ENCODE peak calls at places on chromosome 3, in five cellular contexts. X is fibroblast of lung; W is activated CD4-positive, alpha-beta T cell treated with anti-CD3 and anti-CD28 coated beads, Interleukin-2, amount 50 U/mL, for 1 hour; V is GM18507; J is activated effector memory CD4-positive, alpha-beta T cell treated with anti-CD3 and anti-CD28 coated beads, Interleukin-2, amount 50 U/mL, for 16 hours. H is an unnamed sample.
A peak's percentile ranks its signal among the peaks of the same experiment; 100 is the strongest.

GRCh38 chr3:45574067-45574494 is 20.5 kb upstream of the LIMD1 start:
- DNase-seq in X (no peak), W (no peak), V (no peak), J (no peak), H (peak; percentile 1)

GRCh38 chr3:126146525-126147146 is 33.8 kb downstream of the ALDH1L1 start:
- DNase-seq in X (no peak), W (no peak), V (no peak), J (no peak), H (peak; percentile 57)

GRCh38 chr3:69568458-69568857 is 170.8 kb upstream of the MITF start:
- DNase-seq in X (peak; percentile 15), W (no peak), V (no peak), J (no peak), H (no peak)

GRCh38 chr3:135091956-135092355 is 296.9 kb downstream of the EPHB1 start:
- DNase-seq in X (no peak), W (no peak), V (no peak), J (no peak), H (no peak)

GRCh38 chr3:185502987-185503386 is 4.2 kb upstream of the TMEM41A start:
- DNase-seq in X (no peak), W (no peak), V (no peak), J (no peak), H (no peak)

GRCh38 chr3:39779511-39780230 is 29.7 kb upstream of the MYRIP start:
- DNase-seq in X (no peak), W (no peak), V (no peak), J (no peak), H (no peak)

GRCh38 chr3:174162550-174162949 is 696.6 kb upstream of the NAALADL2 start:
- DNase-seq in X (peak; percentile 10), W (no peak), V (no peak), J (no peak), H (no peak)

GRCh38 chr3:38627956-38628355 is 21.5 kb downstream of the SCN5A start:
- DNase-seq in X (no peak), W (no peak), V (no peak), J (no peak), H (no peak)

GRCh38 chr3:71201939-71202338 is 381.6 kb downstream of the FOXP1 start:
- DNase-seq in X (peak; percentile 78), W (no peak), V (no peak), J (no peak), H (no peak)

GRCh38 chr3:10017636-10018292 is 8.5 kb upstream of the FANCD2 start:
- DNase-seq in X (peak; percentile 82), W (no peak), V (no peak), J (no peak), H (no peak)

GRCh38 chr3:99570061-99570460 is 68.3 kb upstream of the COL8A1 start:
- DNase-seq in X (no peak), W (no peak), V (no peak), J (no peak), H (no peak)

GRCh38 chr3:179265875-179266274 is 15.0 kb upstream of the KCNMB3 start:
- DNase-seq in X (no peak), W (no peak), V (no peak), J (no peak), H (no peak)

GRCh38 chr3:128559486-128560225 is 66.7 kb upstream of the GATA2 start:
- DNase-seq in X (no peak), W (peak; percentile 7), V (no peak), J (peak; percentile 62), H (peak; percentile 60)

GRCh38 chr3:156433138-156433537 is 121.8 kb downstream of the SSR3 start:
- DNase-seq in X (peak; percentile 80), W (no peak), V (no peak), J (no peak), H (no peak)

GRCh38 chr3:196971094-196971698 is 2.6 kb upstream of the PIGZ start:
- DNase-seq in X (no peak), W (no peak), V (no peak), J (peak; percentile 53), H (no peak)

GRCh38 chr3:194328080-194328571 is 23.0 kb downstream of the CPN2 start:
- DNase-seq in X (peak; percentile 85), W (no peak), V (no peak), J (no peak), H (no peak)

GRCh38 chr3:121562148-121562547 is 5.6 kb upstream of the ARGFX start:
- DNase-seq in X (no peak), W (no peak), V (no peak), J (no peak), H (no peak)

GRCh38 chr3:122468896-122469533 is 45.7 kb downstream of the KPNA1 start:
- DNase-seq in X (no peak), W (no peak), V (no peak), J (no peak), H (no peak)

GRCh38 chr3:107985496-107985895 is 105.3 kb downstream of the CD47 start:
- DNase-seq in X (no peak), W (peak; percentile 4), V (peak; percentile 23), J (no peak), H (peak; percentile 53)

GRCh38 chr3:79086514-79086913 is 681.3 kb downstream of the ROBO1 start:
- DNase-seq in X (peak; percentile 44), W (no peak), V (peak; percentile 1), J (no peak), H (no peak)

GRCh38 chr3:50374363-50375108 is 15.2 kb upstream of the TMEM115 start:
- DNase-seq in X (no peak), W (no peak), V (no peak), J (no peak), H (no peak)

GRCh38 chr3:73719413-73719831 is 94.7 kb upstream of the PDZRN3 start:
- DNase-seq in X (peak; percentile 59), W (no peak), V (no peak), J (no peak), H (no peak)

GRCh38 chr3:86774082-86774691 is 216.8 kb downstream of the VGLL3 start:
- DNase-seq in X (peak; percentile 32), W (no peak), V (no peak), J (no peak), H (no peak)

GRCh38 chr3:195005251-195005620 is 265.7 kb downstream of the XXYLT1 start:
- DNase-seq in X (no peak), W (no peak), V (no peak), J (peak; percentile 45), H (no peak)

GRCh38 chr3:155978324-155978723 is 107.9 kb downstream of the GMPS start:
- DNase-seq in X (no peak), W (no peak), V (no peak), J (no peak), H (no peak)